ENCODE peak calls at places on chromosome 20, in five cellular contexts. F is H1, W is left ventricle myocardium inferior, M is bronchial epithelial cell, U is A549. Q is an unnamed sample.
A peak's percentile ranks its signal among the peaks of the same experiment; 100 is the strongest.

GRCh38 chr20:62303327-62304226 is 780 bp downstream of the ADRM1 start:
- DNase-seq in F (no peak), W (no peak), M (peak; percentile 18), U (peak; percentile 69), Q (no peak)

GRCh38 chr20:25338112-25339023 is 52.3 kb downstream of the ABHD12 start:
- DNase-seq in F (no peak), W (no peak), M (no peak), U (peak; percentile 35), Q (no peak)

GRCh38 chr20:56710577-56711465 is 81.7 kb downstream of the TFAP2C start:
- DNase-seq in F (no peak), W (no peak), M (peak; percentile 87), U (peak; percentile 77), Q (no peak)

GRCh38 chr20:62646851-62647520 is 4.7 kb downstream of the SLCO4A1 start:
- DNase-seq in F (no peak), W (no peak), M (no peak), U (no peak), Q (no peak)

GRCh38 chr20:44908987-44909871 is 631 bp upstream of the PABPC1L start:
- DNase-seq in F (no peak), W (no peak), M (peak; percentile 12), U (no peak), Q (no peak)

GRCh38 chr20:58482416-58482815 is 32.8 kb downstream of the APCDD1L start:
- DNase-seq in F (no peak), W (no peak), M (no peak), U (no peak), Q (no peak)

GRCh38 chr20:38338849-38339520 is 7.3 kb upstream of the LBP start:
- DNase-seq in F (peak; percentile 29), W (no peak), M (peak; percentile 37), U (no peak), Q (no peak)

GRCh38 chr20:48319943-48320584 is 507.7 kb downstream of the PREX1 start:
- DNase-seq in F (no peak), W (no peak), M (no peak), U (no peak), Q (no peak)

GRCh38 chr20:3786126-3786484 is 435 bp downstream of the CENPB start:
- DNase-seq in F (no peak), W (peak; percentile 62), M (peak; percentile 28), U (peak; percentile 80), Q (no peak)

GRCh38 chr20:39458452-39458851 is 496.3 kb downstream of the DHX35 start:
- DNase-seq in F (no peak), W (no peak), M (no peak), U (no peak), Q (no peak)

GRCh38 chr20:2751868-2752630 is 48.4 kb downstream of the CPXM1 start:
- DNase-seq in F (no peak), W (no peak), M (no peak), U (peak; percentile 42), Q (no peak)

GRCh38 chr20:12740647-12741046 is 268.1 kb upstream of the SPTLC3 start:
- DNase-seq in F (no peak), W (no peak), M (no peak), U (peak; percentile 12), Q (no peak)

GRCh38 chr20:40860487-40860902 is 168.1 kb upstream of the TOP1 start:
- DNase-seq in F (no peak), W (no peak), M (peak; percentile 35), U (no peak), Q (peak; percentile 13)

GRCh38 chr20:36454664-36455427 is 86.5 kb upstream of the MYL9 start:
- DNase-seq in F (no peak), W (peak; percentile 38), M (no peak), U (no peak), Q (no peak)

GRCh38 chr20:602357-602970 is 7.6 kb downstream of the TCF15 start:
- DNase-seq in F (no peak), W (peak; percentile 79), M (no peak), U (no peak), Q (no peak)

GRCh38 chr20:6051505-6051904 is 2.4 kb downstream of the LRRN4 start:
- DNase-seq in F (no peak), W (no peak), M (peak; percentile 72), U (no peak), Q (peak; percentile 48)

GRCh38 chr20:9185511-9185910 is 116.6 kb downstream of the PLCB4 start:
- DNase-seq in F (no peak), W (no peak), M (peak; percentile 4), U (peak; percentile 22), Q (no peak)

GRCh38 chr20:24160563-24161355 is 172.2 kb upstream of the GGTLC1 start:
- DNase-seq in F (no peak), W (peak; percentile 22), M (peak; percentile 64), U (peak; percentile 61), Q (peak; percentile 33)

GRCh38 chr20:25525857-25526256 is 59.5 kb downstream of the NINL start:
- DNase-seq in F (no peak), W (no peak), M (peak; percentile 89), U (peak; percentile 75), Q (peak; percentile 96)

GRCh38 chr20:62765021-62765420 is 31.3 kb upstream of the MRGBP start:
- DNase-seq in F (no peak), W (no peak), M (no peak), U (no peak), Q (no peak)

GRCh38 chr20:51385941-51386530 is 156.5 kb downstream of the NFATC2 start:
- DNase-seq in F (no peak), W (no peak), M (peak; percentile 31), U (peak; percentile 62), Q (no peak)

GRCh38 chr20:10247440-10247839 is 28.8 kb downstream of the SNAP25 start:
- DNase-seq in F (no peak), W (no peak), M (no peak), U (no peak), Q (no peak)

GRCh38 chr20:10454135-10454750 is 19.1 kb downstream of the SLX4IP start:
- DNase-seq in F (no peak), W (no peak), M (no peak), U (no peak), Q (no peak)

DNA sequence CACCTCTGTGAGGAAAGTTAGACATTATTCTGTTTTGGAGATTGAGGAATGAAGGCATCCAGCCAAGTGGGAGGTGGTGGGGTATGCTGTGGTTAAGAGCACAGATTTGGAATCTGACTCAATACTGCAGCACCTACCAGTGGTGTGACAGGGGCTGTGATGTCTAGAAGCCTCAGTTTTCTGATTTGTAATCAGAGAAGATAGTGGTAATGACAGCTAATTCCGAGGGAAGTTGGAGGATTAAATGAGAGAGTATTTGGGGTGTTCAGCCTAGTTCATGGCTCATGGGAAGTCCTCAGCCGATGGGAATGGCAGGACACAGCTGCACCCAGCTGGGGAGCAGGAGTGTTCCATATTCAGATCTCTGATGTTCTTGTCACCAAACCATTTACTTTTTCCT is 9.2 kb downstream of the SLC9A8 start:
- DNase-seq in F (no peak), W (no peak), M (no peak), U (no peak), Q (no peak)
- TF ChIP-seq CTCF in F (peak; percentile 15), W (peak; percentile 57), M (no peak), U (no peak), Q (peak; percentile 65)

DNA sequence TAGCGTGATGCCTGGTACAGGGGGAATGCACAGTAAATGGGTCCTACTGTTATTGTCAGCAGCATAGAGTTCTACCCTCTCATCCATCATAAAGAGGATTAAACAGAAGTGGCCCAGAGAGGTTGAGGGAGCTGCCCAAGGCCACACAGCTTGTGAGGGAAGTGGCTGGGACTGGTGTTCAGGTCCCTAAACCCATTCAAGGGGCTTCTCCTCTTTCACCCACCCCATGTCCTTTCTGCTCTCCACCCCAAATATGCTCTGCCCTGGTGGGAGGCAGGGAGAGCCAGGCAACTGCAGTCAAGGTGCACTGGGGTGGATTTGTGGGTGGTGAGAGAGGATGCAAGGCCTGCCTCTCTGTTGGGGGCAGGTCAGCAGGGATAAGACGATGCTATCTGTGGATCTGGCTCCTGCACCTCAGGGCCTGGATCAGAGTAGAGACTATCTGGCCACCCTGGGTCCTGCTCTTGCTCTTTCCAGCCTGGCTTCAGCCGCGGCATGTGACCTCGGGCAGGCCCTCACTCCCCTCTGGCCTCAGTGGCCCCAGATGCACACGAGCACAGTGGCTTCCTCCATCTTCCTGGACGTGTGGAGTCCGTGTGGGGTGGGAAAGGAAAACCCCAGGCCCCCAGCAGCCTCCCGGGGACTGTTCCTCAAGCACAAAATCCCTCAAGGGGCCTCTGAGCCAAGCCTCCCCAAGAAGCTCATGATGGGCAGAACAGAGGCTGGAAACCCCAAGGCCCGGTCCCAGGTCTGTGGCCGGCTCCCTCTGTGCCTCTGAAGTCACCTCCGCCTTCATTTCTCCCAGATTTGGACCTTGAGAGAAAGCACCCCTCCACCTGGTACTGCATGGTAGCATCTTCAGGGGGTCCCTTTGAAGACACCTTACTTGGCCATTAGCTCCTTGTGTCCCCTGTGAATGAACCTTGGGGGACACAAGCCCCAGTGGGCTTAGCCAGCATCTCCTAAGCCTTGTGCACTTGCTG is 3.4 kb upstream of the BPIFB6 start:
- DNase-seq in F (no peak), W (no peak), M (no peak), U (no peak), Q (no peak)
- TF ChIP-seq CTCF in F (no peak), W (no peak), M (no peak), U (no peak), Q (no peak)

GRCh38 chr20:42485566-42485965 is 704.1 kb downstream of the PTPRT start:
- DNase-seq in F (no peak), W (no peak), M (no peak), U (no peak), Q (no peak)

GRCh38 chr20:42484790-42485365 is 704.8 kb downstream of the PTPRT start:
- DNase-seq in F (no peak), W (no peak), M (no peak), U (no peak), Q (no peak)

GRCh38 chr20:42483694-42484303 is 705.9 kb downstream of the PTPRT start:
- DNase-seq in F (peak; percentile 59), W (no peak), M (no peak), U (peak; percentile 30), Q (no peak)

GRCh38 chr20:42484335-42484734 is 705.4 kb downstream of the PTPRT start:
- DNase-seq in F (no peak), W (no peak), M (peak; percentile 8), U (no peak), Q (no peak)

DNA sequence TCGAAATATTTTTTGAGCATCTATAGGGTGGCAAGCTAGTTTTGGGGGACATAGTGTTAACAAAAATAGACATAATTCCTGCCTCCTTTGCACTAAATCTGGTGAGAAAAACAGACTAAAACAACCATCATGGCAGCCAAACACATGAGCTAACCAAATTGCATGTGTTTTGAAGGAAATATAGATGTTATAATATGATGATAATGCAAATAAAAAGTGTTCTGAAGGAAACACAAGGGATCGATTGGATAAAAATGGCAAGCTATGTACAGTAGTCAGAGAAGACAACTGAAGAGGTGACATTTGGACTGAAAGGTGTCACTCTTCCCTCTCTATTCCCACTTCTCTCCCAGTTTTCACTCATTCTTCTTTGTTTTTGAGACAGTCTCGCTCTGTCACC is 706.9 kb downstream of the PTPRT start:
- DNase-seq in F (no peak), W (no peak), M (no peak), U (no peak), Q (no peak)
- TF ChIP-seq CTCF in F (no peak), W (no peak), M (no peak), U (no peak), Q (no peak)

GRCh38 chr20:22338140-22338708 is 246.1 kb downstream of the FOXA2 start:
- DNase-seq in F (no peak), W (no peak), M (no peak), U (no peak), Q (no peak)

GRCh38 chr20:22339946-22340345 is 244.4 kb downstream of the FOXA2 start:
- DNase-seq in F (no peak), W (no peak), M (peak; percentile 88), U (no peak), Q (no peak)

GRCh38 chr20:22342410-22342809 is 242.0 kb downstream of the FOXA2 start:
- DNase-seq in F (no peak), W (no peak), M (no peak), U (no peak), Q (no peak)

GRCh38 chr20:22341508-22341907 is 242.9 kb downstream of the FOXA2 start:
- DNase-seq in F (no peak), W (no peak), M (peak; percentile 38), U (peak; percentile 64), Q (no peak)

GRCh38 chr20:22339091-22339881 is 245.1 kb downstream of the FOXA2 start:
- DNase-seq in F (peak; percentile 17), W (no peak), M (peak; percentile 77), U (peak; percentile 91), Q (peak; percentile 31)
- TF ChIP-seq CTCF in F (peak; percentile 75), W (peak; percentile 78), M (peak; percentile 66), U (peak; percentile 98), Q (peak; percentile 67)

Q was measured in AG09309.